ENCODE peak calls at places on chromosomes 13 and 19, in nine cellular contexts. G, E, D, I, V, N, T, C and Q are unnamed samples.

GRCh38 chr19:6519289-6519688 is 11.5 kb upstream of the TNFSF9 start:
- DNase-seq in G (no peak), E (peak), D (peak), I (peak), V (no peak), N (peak), T (no peak), C (no peak), Q (peak)

GRCh38 chr13:99027260-99027659 is 49.4 kb upstream of the DOCK9 start:
- DNase-seq in G (no peak), E (peak), D (no peak), I (no peak), V (peak), N (no peak), T (no peak), C (no peak), Q (no peak)

GRCh38 chr13:51444922-51445321 is 7.9 kb downstream of the INTS6 start:
- DNase-seq in G (no peak), E (peak), D (peak), I (peak), V (no peak), N (no peak), T (no peak), C (no peak), Q (peak)

GRCh38 chr13:75372923-75373841 is 108.8 kb downstream of the TBC1D4 start:
- DNase-seq in G (no peak), E (no peak), D (no peak), I (no peak), V (no peak), N (no peak), T (no peak), C (no peak), Q (no peak)

GRCh38 chr19:46990998-46991676 is 28.5 kb upstream of the NPAS1 start:
- DNase-seq in G (peak), E (peak), D (peak), I (peak), V (peak), N (no peak), T (peak), C (peak), Q (peak)

GRCh38 chr13:109271991-109272454 is 514.4 kb downstream of the IRS2 start:
- DNase-seq in G (no peak), E (peak), D (no peak), I (no peak), V (no peak), N (no peak), T (no peak), C (no peak), Q (no peak)

GRCh38 chr13:75666646-75667351 is 30.7 kb downstream of the LMO7 start:
- DNase-seq in G (no peak), E (peak), D (no peak), I (no peak), V (no peak), N (no peak), T (no peak), C (no peak), Q (peak)

GRCh38 chr13:90793261-90793785 is 554.2 kb upstream of the MIR17HG start:
- DNase-seq in G (no peak), E (peak), D (no peak), I (no peak), V (no peak), N (no peak), T (no peak), C (no peak), Q (no peak)

GRCh38 chr13:36918246-36919060 is 1.6 kb downstream of the SMAD9 start:
- DNase-seq in G (no peak), E (peak), D (no peak), I (peak), V (no peak), N (no peak), T (no peak), C (no peak), Q (no peak)

DNA sequence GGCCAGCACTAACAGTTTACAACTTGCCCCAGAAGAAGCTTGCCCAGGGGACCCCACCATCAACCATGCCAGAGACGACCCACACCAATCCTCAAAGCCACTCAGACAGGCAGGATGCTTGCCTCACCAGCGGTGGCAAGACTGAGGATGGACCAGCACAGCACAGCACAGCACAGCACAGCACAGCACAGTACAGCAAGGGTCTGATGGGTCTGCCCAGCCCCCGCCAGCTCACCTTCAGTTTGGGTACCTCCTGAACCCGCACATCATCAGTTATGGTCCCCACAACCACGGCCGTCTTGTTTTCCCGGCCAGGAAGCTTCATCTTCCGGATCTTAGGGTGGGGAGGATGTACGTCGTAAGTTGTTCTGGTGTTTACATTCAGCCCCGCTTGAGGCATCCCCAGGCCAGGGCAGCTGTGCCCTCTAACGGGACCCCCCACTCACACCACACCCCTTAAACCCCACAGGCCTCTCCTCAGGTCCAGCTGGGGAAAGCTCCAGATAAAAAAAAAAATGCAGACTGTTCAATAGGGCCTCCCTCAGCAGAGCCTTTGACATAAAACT is 1.7 kb upstream of the FAM83E start:
- DNase-seq in G (no peak), E (no peak), D (no peak), I (no peak), V (no peak), N (no peak), T (no peak), C (no peak), Q (no peak)
- H3K4me3 ChIP-seq in G (no peak), E (peak), D (peak), I (no peak), V (no peak), N (peak), T (peak), C (no peak), Q (peak)

DNA sequence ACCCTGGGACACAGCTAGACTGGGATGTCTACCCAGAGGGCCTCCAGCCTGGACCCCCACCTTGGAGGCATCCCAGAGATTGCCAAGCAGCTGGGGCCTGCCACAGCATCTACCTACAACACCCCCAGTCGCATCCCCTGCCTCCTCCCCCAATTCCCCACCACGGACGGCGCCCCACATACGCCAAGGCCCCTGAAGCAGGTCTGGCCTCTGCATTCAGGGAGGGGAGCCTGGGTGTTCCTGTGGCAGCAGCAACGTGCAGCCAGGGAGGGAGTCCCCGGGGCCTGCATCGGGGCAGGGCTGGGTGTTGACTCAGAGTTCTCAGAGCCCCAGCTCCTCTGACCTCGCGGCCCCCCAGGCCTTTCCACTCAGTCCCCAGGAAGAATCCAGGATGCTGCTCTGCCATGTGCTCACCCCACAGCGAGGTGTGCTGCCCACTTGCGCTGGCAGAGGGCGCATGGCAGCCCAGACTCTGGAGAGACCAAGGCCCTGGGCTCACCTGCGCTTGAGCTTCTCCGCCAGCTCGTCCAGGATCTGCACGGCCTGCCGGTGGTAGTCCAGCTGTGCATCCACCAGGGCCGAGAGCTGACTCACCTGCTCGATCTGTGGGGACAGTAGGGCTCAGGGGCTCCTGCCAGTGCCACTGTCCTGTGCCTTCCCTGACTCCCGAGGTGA is 19.6 kb downstream of the MPND start:
- DNase-seq in G (no peak), E (no peak), D (no peak), I (no peak), V (no peak), N (no peak), T (peak), C (no peak), Q (no peak)
- TF ChIP-seq CTCF in G (no peak), E (peak), D (peak), I (peak), V (no peak), N (peak), T (peak), C (no peak), Q (peak)

GRCh38 chr19:39156230-39156890 is 30.8 kb downstream of the PAK4 start:
- DNase-seq in G (no peak), E (peak), D (no peak), I (no peak), V (no peak), N (no peak), T (no peak), C (no peak), Q (no peak)
- H3K4me3 ChIP-seq in G (no peak), E (peak), D (no peak), I (no peak), V (no peak), N (no peak), T (peak), C (no peak), Q (peak)

GRCh38 chr13:27405521-27406134 is 18.8 kb upstream of the GTF3A start:
- DNase-seq in G (no peak), E (no peak), D (no peak), I (no peak), V (no peak), N (no peak), T (no peak), C (no peak), Q (no peak)

GRCh38 chr13:27403727-27404385 is 20.6 kb upstream of the GTF3A start:
- DNase-seq in G (no peak), E (no peak), D (no peak), I (no peak), V (no peak), N (no peak), T (no peak), C (no peak), Q (no peak)

GRCh38 chr13:27404680-27405079 is 19.7 kb upstream of the GTF3A start:
- DNase-seq in G (no peak), E (no peak), D (no peak), I (no peak), V (no peak), N (no peak), T (no peak), C (no peak), Q (no peak)

GRCh38 chr13:27408074-27408473 is 16.3 kb upstream of the GTF3A start:
- DNase-seq in G (no peak), E (no peak), D (no peak), I (no peak), V (no peak), N (no peak), T (no peak), C (no peak), Q (no peak)

DNA sequence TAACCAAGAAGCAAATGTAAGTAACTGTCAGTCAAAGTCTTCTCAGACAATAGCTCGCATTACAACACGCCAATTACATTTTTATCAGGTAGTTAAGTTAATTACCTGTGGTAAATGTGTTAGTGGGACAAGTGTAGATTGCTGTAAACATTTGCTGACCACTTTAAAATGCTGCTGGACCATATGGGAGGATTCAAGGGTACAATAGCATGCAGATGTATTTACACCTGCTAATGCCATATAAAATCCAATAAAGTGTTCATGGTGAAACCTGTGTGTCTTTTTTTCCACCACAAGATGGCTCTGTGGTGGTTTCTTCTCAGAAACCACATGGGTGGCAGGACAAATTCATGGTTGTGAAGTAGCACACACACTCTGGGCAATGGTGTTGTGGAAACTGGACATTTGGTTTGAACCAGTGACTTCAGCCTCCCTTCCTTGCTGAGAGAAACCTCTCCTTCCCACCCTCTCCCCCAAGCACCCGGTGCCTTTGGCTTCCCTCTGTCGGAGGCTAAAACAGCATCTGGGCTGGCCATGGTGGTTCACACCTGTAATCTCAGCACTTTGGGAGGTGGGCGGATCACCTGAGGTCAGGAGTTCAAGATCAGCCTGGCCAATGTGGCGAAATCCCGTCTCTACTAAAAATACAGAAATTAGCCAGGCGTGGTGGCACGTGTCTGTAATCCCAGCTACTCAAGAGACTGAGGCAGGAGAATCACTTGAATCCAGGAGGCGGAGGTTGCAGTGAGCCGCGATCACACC is 18.1 kb upstream of the GTF3A start:
- DNase-seq in G (peak), E (peak), D (peak), I (peak), V (no peak), N (no peak), T (no peak), C (no peak), Q (peak)
- TF ChIP-seq CTCF in G (peak), E (peak), D (peak), I (peak), V (peak), N (peak), T (peak), C (peak), Q (peak)

GRCh38 chr19:58007285-58007684 is 4.7 kb upstream of the ZNF606 start:
- DNase-seq in G (no peak), E (no peak), D (no peak), I (no peak), V (no peak), N (no peak), T (no peak), C (no peak), Q (no peak)

GRCh38 chr19:58009301-58009665 is 6.7 kb upstream of the ZNF606 start:
- DNase-seq in G (no peak), E (no peak), D (no peak), I (no peak), V (no peak), N (no peak), T (no peak), C (no peak), Q (no peak)

GRCh38 chr19:58010507-58010906 is 7.9 kb upstream of the ZNF606 start:
- DNase-seq in G (no peak), E (no peak), D (no peak), I (no peak), V (no peak), N (no peak), T (no peak), C (no peak), Q (no peak)

DNA sequence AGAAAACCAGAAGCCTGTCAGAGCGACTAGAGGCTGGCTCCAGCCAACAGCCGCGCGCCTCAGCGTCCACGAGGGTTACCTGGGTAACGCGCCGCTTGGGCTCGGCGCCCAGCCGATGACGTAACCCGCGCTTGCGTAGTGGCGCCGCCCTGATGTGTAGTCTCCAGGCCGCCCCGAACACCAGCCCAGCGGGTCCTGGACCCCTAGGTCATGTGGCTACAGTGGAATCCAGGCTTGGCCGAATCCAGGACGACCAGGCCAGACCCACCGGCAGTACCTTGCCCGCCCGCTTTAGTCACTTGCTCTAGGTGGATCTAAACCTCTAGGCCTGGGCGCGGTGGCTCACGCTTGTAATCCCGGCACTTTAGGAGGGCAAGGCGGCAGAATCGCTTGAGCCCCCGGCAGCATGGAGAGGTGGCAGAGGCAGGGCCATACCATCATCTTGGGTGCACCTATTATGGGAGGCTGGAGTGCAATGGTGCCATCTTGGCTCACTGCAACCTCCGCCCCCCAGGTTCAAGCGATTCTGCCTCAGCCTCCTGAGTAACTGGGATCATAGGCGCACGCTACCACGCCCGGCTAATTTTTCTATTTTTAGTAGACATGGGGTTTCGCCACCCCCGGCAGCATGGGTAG is 7.2 kb upstream of the ZNF606 start:
- DNase-seq in G (peak), E (peak), D (peak), I (peak), V (no peak), N (no peak), T (peak), C (peak), Q (peak)
- H3K4me3 ChIP-seq in G (peak), E (peak), D (peak), I (no peak), V (peak), N (peak), T (peak), C (peak), Q (peak)